ENCODE peak calls at places on chromosome 22, in five cellular contexts. N, W, I, Z and O are unnamed samples.
A peak's percentile ranks its signal among the peaks of the same experiment; 100 is the strongest.

GRCh38 chr22:46058591-46059519 is 81.9 kb upstream of the WNT7B start:
- DNase-seq in N (no peak), W (no peak), I (peak; percentile 2), Z (no peak), O (no peak)

GRCh38 chr22:46728470-46728869 is 9.6 kb downstream of the CERK start:
- DNase-seq in N (no peak), W (no peak), I (no peak), Z (no peak), O (no peak)

GRCh38 chr22:44574057-44574456 is 76.0 kb upstream of the RTL6 start:
- DNase-seq in N (no peak), W (peak; percentile 19), I (peak; percentile 34), Z (no peak), O (no peak)

GRCh38 chr22:47175761-47176359 is 413.4 kb downstream of the TBC1D22A start:
- DNase-seq in N (peak; percentile 2), W (no peak), I (no peak), Z (no peak), O (no peak)

GRCh38 chr22:37353839-37354238 is 71.5 kb downstream of the CYTH4 start:
- DNase-seq in N (no peak), W (no peak), I (no peak), Z (no peak), O (no peak)

GRCh38 chr22:20137113-20137512 is 5.5 kb downstream of the ZDHHC8 start:
- DNase-seq in N (no peak), W (no peak), I (no peak), Z (no peak), O (no peak)

GRCh38 chr22:19109198-19110063 is 12.8 kb downstream of the DGCR2 start:
- DNase-seq in N (no peak), W (no peak), I (no peak), Z (no peak), O (no peak)

GRCh38 chr22:47064416-47064815 is 302.0 kb downstream of the TBC1D22A start:
- DNase-seq in N (peak; percentile 25), W (no peak), I (no peak), Z (no peak), O (no peak)

GRCh38 chr22:36319595-36320497 is 66.9 kb downstream of the APOL1 start:
- DNase-seq in N (no peak), W (no peak), I (no peak), Z (no peak), O (no peak)

GRCh38 chr22:45502215-45503070 is at the start of gene FBLN1:
- DNase-seq in N (peak; percentile 73), W (no peak), I (no peak), Z (peak; percentile 85), O (no peak)

GRCh38 chr22:17087176-17088131 is 2.7 kb downstream of the IL17RA start:
- DNase-seq in N (no peak), W (no peak), I (no peak), Z (no peak), O (peak; percentile 82)
- H3K27ac ChIP-seq in N (no peak overlapping the region), W (no peak overlapping the region), I (no peak overlapping the region), Z (no peak overlapping the region), O (peak overlapping the region; percentile 32)

GRCh38 chr22:33569547-33569946 is 350.7 kb downstream of the LARGE1 start:
- DNase-seq in N (peak; percentile 73), W (no peak), I (no peak), Z (peak; percentile 35), O (no peak)

GRCh38 chr22:33570110-33570509 is 350.2 kb downstream of the LARGE1 start:
- DNase-seq in N (no peak), W (no peak), I (no peak), Z (peak; percentile 17), O (no peak)

GRCh38 chr22:33575041-33575440 is 345.2 kb downstream of the LARGE1 start:
- DNase-seq in N (no peak), W (no peak), I (no peak), Z (no peak), O (no peak)

GRCh38 chr22:33576205-33576604 is 344.1 kb downstream of the LARGE1 start:
- DNase-seq in N (no peak), W (no peak), I (no peak), Z (no peak), O (no peak)

GRCh38 chr22:33573479-33573878 is 346.8 kb downstream of the LARGE1 start:
- DNase-seq in N (no peak), W (no peak), I (no peak), Z (no peak), O (no peak)
- H3K4me3 ChIP-seq in N (no peak overlapping the region), W (no peak overlapping the region), I (no peak overlapping the region), Z (no peak overlapping the region), O (no peak overlapping the region)

DNA sequence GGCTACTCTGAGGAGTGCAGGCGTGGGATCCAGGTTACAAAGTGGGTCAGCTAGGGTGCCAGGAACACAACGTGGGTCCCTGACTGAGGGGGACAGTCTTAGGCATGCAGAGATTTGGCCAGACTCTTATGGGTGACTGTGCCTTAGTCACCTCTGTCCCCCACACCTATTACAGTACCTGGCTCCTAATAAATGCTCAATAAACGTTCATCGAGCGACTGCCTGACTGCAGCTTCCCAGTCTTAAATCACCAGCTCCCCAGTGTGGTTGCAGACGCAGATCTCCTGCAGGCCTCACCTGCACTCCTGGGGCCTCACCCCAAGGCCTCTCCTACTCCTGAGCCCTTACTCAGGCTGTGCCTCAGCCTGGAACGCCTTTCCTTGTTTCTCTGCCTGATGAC is 3.2 kb upstream of the SUN2 start:
- DNase-seq in N (no peak), W (no peak), I (no peak), Z (no peak), O (no peak)
- H3K27ac ChIP-seq in N (no peak overlapping the region), W (no peak overlapping the region), I (no peak overlapping the region), Z (no peak overlapping the region), O (no peak overlapping the region)

DNA sequence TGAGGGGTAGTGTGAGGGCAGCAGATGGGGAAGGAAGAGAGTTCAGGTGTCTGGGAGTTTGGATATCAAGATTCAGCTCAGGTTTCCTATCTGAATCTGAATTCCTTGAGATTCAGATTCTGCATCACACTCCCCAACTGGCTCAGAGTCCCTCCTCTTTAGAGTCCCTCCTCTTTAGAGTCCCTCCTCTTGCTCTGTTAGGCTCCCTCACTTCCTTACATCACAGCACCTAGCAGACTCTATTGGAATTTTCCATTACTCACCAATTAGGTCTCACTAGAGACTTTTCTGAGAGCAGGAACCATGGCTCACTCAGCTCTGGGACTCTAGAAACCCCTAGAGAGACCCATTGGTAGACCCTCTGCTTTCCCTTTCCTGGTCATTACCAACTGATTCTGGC is 303.4 kb upstream of the SYN3 start:
- DNase-seq in N (no peak), W (no peak), I (no peak), Z (peak; percentile 57), O (no peak)
- H3K4me3 ChIP-seq in N (no peak overlapping the region), W (no peak overlapping the region), I (no peak overlapping the region), Z (no peak overlapping the region), O (no peak overlapping the region)